ENCODE peak calls at places on chromosomes 16 and 17, in four cellular contexts. One of them, this sample, is unnamed.

GRCh38 chr17:76241205-76241539 is 879 bp upstream of the RNF157 start:
- DNase-seq in GM12891: no peak
- DNase-seq in A549: no peak
- DNase-seq in stimulated activated CD4-positive, alpha-beta T cell treated with anti-CD3 and anti-CD28 coated beads, Interleukin-2, amount 100 ng/mL, for 48 hours: no peak
- DNase-seq in this sample: no peak

GRCh38 chr16:19757762-19758595 is 39.9 kb downstream of the IQCK start:
- DNase-seq in A549: no peak
- DNase-seq in GM12891: no peak
- DNase-seq in stimulated activated CD4-positive, alpha-beta T cell treated with anti-CD3 and anti-CD28 coated beads, Interleukin-2, amount 100 ng/mL, for 48 hours: no peak
- DNase-seq in this sample: no peak

GRCh38 chr16:88591577-88592021 is 21.4 kb downstream of the ZC3H18 start:
- DNase-seq in stimulated activated CD4-positive, alpha-beta T cell treated with anti-CD3 and anti-CD28 coated beads, Interleukin-2, amount 100 ng/mL, for 48 hours: peak; percentile 36
- DNase-seq in A549: no peak
- DNase-seq in GM12891: no peak
- DNase-seq in this sample: no peak

GRCh38 chr17:50148226-50149098 is 2.0 kb downstream of the PPP1R9B start:
- DNase-seq in A549: peak; percentile 86
- DNase-seq in stimulated activated CD4-positive, alpha-beta T cell treated with anti-CD3 and anti-CD28 coated beads, Interleukin-2, amount 100 ng/mL, for 48 hours: no peak
- DNase-seq in GM12891: peak; percentile 72
- DNase-seq in this sample: no peak

GRCh38 chr16:46731691-46732555 is 16.2 kb downstream of the MYLK3 start:
- DNase-seq in stimulated activated CD4-positive, alpha-beta T cell treated with anti-CD3 and anti-CD28 coated beads, Interleukin-2, amount 100 ng/mL, for 48 hours: no peak
- DNase-seq in A549: no peak
- DNase-seq in GM12891: no peak
- DNase-seq in this sample: no peak

GRCh38 chr16:51440096-51440495 is 289.0 kb upstream of the SALL1 start:
- DNase-seq in A549: no peak
- DNase-seq in GM12891: no peak
- DNase-seq in stimulated activated CD4-positive, alpha-beta T cell treated with anti-CD3 and anti-CD28 coated beads, Interleukin-2, amount 100 ng/mL, for 48 hours: no peak
- DNase-seq in this sample: no peak

GRCh38 chr16:383326-384020 is 1.7 kb upstream of the PGAP6 start:
- DNase-seq in A549: no peak
- DNase-seq in GM12891: no peak
- DNase-seq in stimulated activated CD4-positive, alpha-beta T cell treated with anti-CD3 and anti-CD28 coated beads, Interleukin-2, amount 100 ng/mL, for 48 hours: no peak
- DNase-seq in this sample: no peak

GRCh38 chr17:63700528-63701441 is 860 bp upstream of the LIMD2 start:
- DNase-seq in GM12891: peak; percentile 65
- DNase-seq in A549: no peak
- DNase-seq in stimulated activated CD4-positive, alpha-beta T cell treated with anti-CD3 and anti-CD28 coated beads, Interleukin-2, amount 100 ng/mL, for 48 hours: peak; percentile 33
- DNase-seq in this sample: no peak

GRCh38 chr17:73731733-73732132 is 87.5 kb upstream of the SDK2 start:
- DNase-seq in GM12891: no peak
- DNase-seq in stimulated activated CD4-positive, alpha-beta T cell treated with anti-CD3 and anti-CD28 coated beads, Interleukin-2, amount 100 ng/mL, for 48 hours: no peak
- DNase-seq in A549: no peak
- DNase-seq in this sample: no peak

GRCh38 chr16:69727916-69728270 is 1.5 kb upstream of the NQO1 start:
- DNase-seq in stimulated activated CD4-positive, alpha-beta T cell treated with anti-CD3 and anti-CD28 coated beads, Interleukin-2, amount 100 ng/mL, for 48 hours: no peak
- DNase-seq in GM12891: no peak
- DNase-seq in A549: no peak
- DNase-seq in this sample: no peak

GRCh38 chr16:1708768-1709180 is 2.8 kb downstream of the MAPK8IP3 start:
- DNase-seq in GM12891: no peak
- DNase-seq in stimulated activated CD4-positive, alpha-beta T cell treated with anti-CD3 and anti-CD28 coated beads, Interleukin-2, amount 100 ng/mL, for 48 hours: no peak
- DNase-seq in A549: no peak
- DNase-seq in this sample: no peak

GRCh38 chr17:14699569-14700190 is 398.8 kb downstream of the HS3ST3B1 start:
- DNase-seq in stimulated activated CD4-positive, alpha-beta T cell treated with anti-CD3 and anti-CD28 coated beads, Interleukin-2, amount 100 ng/mL, for 48 hours: no peak
- DNase-seq in GM12891: no peak
- DNase-seq in A549: peak; percentile 50
- DNase-seq in this sample: no peak

GRCh38 chr17:28086519-28086918 is 44.0 kb downstream of the NLK start:
- DNase-seq in A549: no peak
- DNase-seq in GM12891: no peak
- DNase-seq in stimulated activated CD4-positive, alpha-beta T cell treated with anti-CD3 and anti-CD28 coated beads, Interleukin-2, amount 100 ng/mL, for 48 hours: no peak
- DNase-seq in this sample: no peak

GRCh38 chr16:79573881-79574280 is 26.7 kb downstream of the MAF start:
- DNase-seq in A549: no peak
- DNase-seq in GM12891: no peak
- DNase-seq in stimulated activated CD4-positive, alpha-beta T cell treated with anti-CD3 and anti-CD28 coated beads, Interleukin-2, amount 100 ng/mL, for 48 hours: no peak
- DNase-seq in this sample: no peak

GRCh38 chr17:75684924-75685323 is 17.8 kb downstream of the SAP30BP start:
- DNase-seq in GM12891: no peak
- DNase-seq in stimulated activated CD4-positive, alpha-beta T cell treated with anti-CD3 and anti-CD28 coated beads, Interleukin-2, amount 100 ng/mL, for 48 hours: no peak
- DNase-seq in A549: no peak
- DNase-seq in this sample: no peak

GRCh38 chr16:47732122-47732805 is 271.1 kb downstream of the PHKB start:
- DNase-seq in GM12891: no peak
- DNase-seq in A549: peak; percentile 12
- DNase-seq in stimulated activated CD4-positive, alpha-beta T cell treated with anti-CD3 and anti-CD28 coated beads, Interleukin-2, amount 100 ng/mL, for 48 hours: no peak
- DNase-seq in this sample: no peak

GRCh38 chr17:35016369-35016768 is 36.1 kb downstream of the LIG3 start:
- DNase-seq in stimulated activated CD4-positive, alpha-beta T cell treated with anti-CD3 and anti-CD28 coated beads, Interleukin-2, amount 100 ng/mL, for 48 hours: no peak
- DNase-seq in GM12891: no peak
- DNase-seq in A549: no peak
- DNase-seq in this sample: no peak

GRCh38 chr17:80472996-80473395 is 3.4 kb downstream of the NPTX1 start:
- DNase-seq in stimulated activated CD4-positive, alpha-beta T cell treated with anti-CD3 and anti-CD28 coated beads, Interleukin-2, amount 100 ng/mL, for 48 hours: no peak
- DNase-seq in GM12891: no peak
- DNase-seq in A549: no peak
- DNase-seq in this sample: no peak

GRCh38 chr17:12536472-12536871 is 129.2 kb upstream of the MYOCD start:
- DNase-seq in stimulated activated CD4-positive, alpha-beta T cell treated with anti-CD3 and anti-CD28 coated beads, Interleukin-2, amount 100 ng/mL, for 48 hours: no peak
- DNase-seq in A549: no peak
- DNase-seq in GM12891: no peak
- DNase-seq in this sample: no peak

GRCh38 chr17:78960945-78961344 is 18.8 kb downstream of the LGALS3BP start:
- DNase-seq in A549: no peak
- DNase-seq in GM12891: no peak
- DNase-seq in stimulated activated CD4-positive, alpha-beta T cell treated with anti-CD3 and anti-CD28 coated beads, Interleukin-2, amount 100 ng/mL, for 48 hours: no peak
- DNase-seq in this sample: no peak

GRCh38 chr17:77734371-77735050 is 224.0 kb upstream of the TNRC6C start:
- DNase-seq in stimulated activated CD4-positive, alpha-beta T cell treated with anti-CD3 and anti-CD28 coated beads, Interleukin-2, amount 100 ng/mL, for 48 hours: no peak
- DNase-seq in A549: peak; percentile 44
- DNase-seq in GM12891: no peak
- DNase-seq in this sample: no peak

GRCh38 chr17:80992948-80993624 is 1.4 kb downstream of the CHMP6 start:
- DNase-seq in stimulated activated CD4-positive, alpha-beta T cell treated with anti-CD3 and anti-CD28 coated beads, Interleukin-2, amount 100 ng/mL, for 48 hours: no peak
- DNase-seq in GM12891: peak; percentile 51
- DNase-seq in A549: no peak
- DNase-seq in this sample: no peak

GRCh38 chr16:9007177-9007794 is 43.6 kb upstream of the USP7 start:
- DNase-seq in A549: no peak
- DNase-seq in stimulated activated CD4-positive, alpha-beta T cell treated with anti-CD3 and anti-CD28 coated beads, Interleukin-2, amount 100 ng/mL, for 48 hours: no peak
- DNase-seq in GM12891: no peak
- DNase-seq in this sample: no peak

GRCh38 chr16:86578056-86578455 is 293 bp upstream of the FOXL1 start:
- DNase-seq in A549: no peak
- DNase-seq in GM12891: no peak
- DNase-seq in stimulated activated CD4-positive, alpha-beta T cell treated with anti-CD3 and anti-CD28 coated beads, Interleukin-2, amount 100 ng/mL, for 48 hours: no peak
- DNase-seq in this sample: no peak